ENCODE peak calls at places on chromosomes 7 and 10, in nine cellular contexts. Z is posterior cingulate gyrus, R is small intestine, X is RCC 7860, A is A172, H is NCI-H446, I is HCEC 1CT, E is DMS153, T is AG09309. V is an unnamed sample.

GRCh38 chr7:31776616-31777015 is 89.6 kb downstream of the PPP1R17 start:
- DNase-seq in I (peak), X (peak), A (peak), R (no peak), Z (no peak), T (peak), E (no peak), H (no peak), V (no peak)

GRCh38 chr7:128704909-128705308 is 32.8 kb downstream of the GARIN1A start:
- DNase-seq in H (no peak), Z (no peak), X (no peak), E (no peak), A (no peak), R (no peak), I (no peak), T (no peak), V (no peak)

GRCh38 chr10:52226448-52226847 is 87.6 kb upstream of the DKK1 start:
- DNase-seq in R (no peak), H (no peak), X (no peak), E (no peak), T (no peak), Z (no peak), A (peak), I (peak), V (no peak)

GRCh38 chr10:29370092-29370611 is 81.3 kb downstream of the LYZL1 start:
- DNase-seq in A (no peak), X (no peak), H (no peak), T (no peak), I (no peak), R (no peak), Z (no peak), E (no peak), V (no peak)

GRCh38 chr10:130804281-130804680 is 507.2 kb downstream of the TCERG1L start:
- DNase-seq in Z (no peak), E (no peak), I (no peak), A (no peak), X (no peak), H (no peak), T (no peak), R (no peak), V (no peak)

GRCh38 chr10:35887686-35888085 is 245.6 kb upstream of the FZD8 start:
- DNase-seq in E (no peak), T (no peak), I (no peak), Z (no peak), R (no peak), H (no peak), A (no peak), X (no peak), V (no peak)

GRCh38 chr10:75072727-75073126 is 38.7 kb upstream of the SAMD8 start:
- DNase-seq in H (no peak), Z (no peak), A (no peak), E (no peak), I (no peak), R (no peak), T (no peak), X (no peak), V (no peak)

GRCh38 chr7:135245226-135245625 is 11.6 kb downstream of the STRA8 start:
- DNase-seq in R (no peak), X (no peak), E (no peak), I (no peak), A (no peak), H (no peak), T (no peak), Z (no peak), V (no peak)

GRCh38 chr10:68560201-68560915 is at the start of gene TET1:
- DNase-seq in E (peak), X (no peak), I (peak), Z (peak), T (no peak), H (peak), A (peak), R (no peak), V (peak)

GRCh38 chr10:126561499-126562208 is 108.8 kb downstream of the C10orf90 start:
- DNase-seq in H (no peak), X (no peak), T (no peak), E (no peak), Z (peak), I (no peak), R (no peak), A (no peak), V (no peak)

GRCh38 chr7:105810556-105810955 is 65.8 kb downstream of the ATXN7L1 start:
- DNase-seq in H (no peak), X (no peak), A (no peak), T (no peak), I (no peak), Z (peak), E (no peak), R (no peak), V (no peak)

GRCh38 chr7:134737561-134738353 is 41.7 kb upstream of the CALD1 start:
- DNase-seq in T (peak), R (no peak), H (no peak), I (peak), Z (no peak), X (peak), A (peak), E (no peak), V (no peak)

GRCh38 chr7:36185732-36186131 is 32.7 kb downstream of the EEPD1 start:
- DNase-seq in Z (no peak), R (no peak), A (no peak), T (peak), E (no peak), I (peak), X (no peak), H (no peak), V (no peak)

GRCh38 chr7:100435401-100436304 is 644 bp downstream of the PPP1R35 start:
- DNase-seq in A (peak), H (no peak), X (no peak), I (peak), T (no peak), Z (peak), E (no peak), R (peak), V (peak)

GRCh38 chr10:99276848-99277486 is 41.3 kb upstream of the HPSE2 start:
- DNase-seq in A (peak), R (peak), Z (no peak), E (peak), I (peak), H (peak), T (no peak), X (peak), V (peak)

GRCh38 chr10:78401882-78402367 is 368.3 kb downstream of the RPS24 start:
- DNase-seq in X (no peak), I (no peak), Z (peak), T (no peak), R (no peak), A (no peak), H (peak), E (no peak), V (no peak)

GRCh38 chr7:57651006-57651405 is 201.0 kb downstream of the ZNF716 start:
- DNase-seq in Z (no peak), I (no peak), R (no peak), H (no peak), A (no peak), E (no peak), X (no peak), T (no peak), V (no peak)

GRCh38 chr10:104447331-104447730 is 93.7 kb downstream of the CFAP58 start:
- DNase-seq in R (no peak), I (no peak), E (no peak), T (no peak), X (peak), A (no peak), H (no peak), Z (no peak), V (no peak)

GRCh38 chr10:78567680-78568453 is 500.9 kb upstream of the ZMIZ1 start:
- DNase-seq in R (peak), Z (no peak), I (no peak), H (no peak), A (no peak), T (no peak), X (no peak), E (peak), V (peak)

GRCh38 chr7:70949862-70950261 is 182.1 kb upstream of the GALNT17 start:
- DNase-seq in R (no peak), I (no peak), T (no peak), X (no peak), A (no peak), E (no peak), H (no peak), Z (no peak), V (no peak)

GRCh38 chr10:28985137-28985885 is 303.6 kb upstream of the LYZL1 start:
- DNase-seq in H (no peak), T (no peak), A (no peak), Z (no peak), R (no peak), E (no peak), I (no peak), X (no peak), V (no peak)

GRCh38 chr10:32153931-32154330 is 97.7 kb upstream of the KIF5B start:
- DNase-seq in T (no peak), R (no peak), E (no peak), A (no peak), H (no peak), Z (no peak), I (no peak), X (no peak), V (no peak)

GRCh38 chr7:47730135-47730534 is 148.2 kb upstream of the TNS3 start:
- DNase-seq in X (no peak), H (no peak), T (peak), I (no peak), Z (no peak), R (no peak), E (no peak), A (no peak), V (no peak)

GRCh38 chr7:79820387-79820786 is 314.2 kb upstream of the GNAI1 start:
- DNase-seq in Z (peak), A (peak), I (peak), T (no peak), E (peak), H (peak), R (no peak), X (no peak), V (peak)

GRCh38 chr7:146961617-146962016 is 845.0 kb downstream of the CNTNAP2 start:
- DNase-seq in I (peak), Z (no peak), A (peak), R (no peak), X (peak), E (no peak), T (peak), H (peak), V (no peak)

V was measured in NCI-H345.